ENCODE peak calls at places on chromosomes 12 and 14, in eight cellular contexts. V, S, E, H, K, A, B and T are unnamed samples. For H3K27me3, the result is how much of the 10 kb centered on the place peaks cover.

GRCh38 chr12:107593713-107594381 is 91.8 kb upstream of the PWP1 start:
- DNase-seq in V (peak), E (peak), H (no peak), S (no peak), K (no peak), B (no peak), A (no peak), T (no peak)

GRCh38 chr14:48970995-48971394 is 615.2 kb downstream of the RPS29 start:
- DNase-seq in S (no peak), K (no peak), A (no peak), H (no peak), B (no peak), V (peak), E (peak), T (no peak)

GRCh38 chr14:94458558-94459200 is 6.1 kb upstream of the SERPINA11 start:
- DNase-seq in S (no peak), V (no peak), K (no peak), A (no peak), E (peak), B (no peak), H (no peak), T (no peak)

GRCh38 chr12:114853003-114853529 is 169.1 kb upstream of the TBX3 start:
- DNase-seq in K (no peak), H (no peak), E (no peak), A (no peak), V (no peak), B (no peak), S (no peak), T (no peak)

GRCh38 chr14:63088865-63089264 is 43.6 kb upstream of the KCNH5 start:
- DNase-seq in V (no peak), E (no peak), S (no peak), H (no peak), K (no peak), A (no peak), B (no peak), T (no peak)

GRCh38 chr12:119512772-119513497 is 80.6 kb upstream of the TMEM233 start:
- DNase-seq in A (no peak), K (no peak), H (peak), E (peak), B (no peak), S (no peak), V (peak), T (no peak)

GRCh38 chr14:73909681-73910080 is 23.0 kb downstream of the ZNF410 start:
- DNase-seq in V (no peak), E (no peak), A (no peak), S (no peak), H (no peak), B (no peak), K (no peak), T (no peak)

GRCh38 chr12:102350070-102350469 is 130.3 kb downstream of the IGF1 start:
- DNase-seq in V (no peak), A (no peak), E (no peak), B (no peak), H (no peak), K (no peak), S (no peak), T (no peak)

GRCh38 chr12:93086288-93086727 is 157.2 kb upstream of the EEA1 start:
- DNase-seq in S (no peak), A (no peak), H (no peak), B (no peak), E (no peak), K (no peak), V (no peak), T (no peak)

GRCh38 chr12:18955594-18955993 is 173.9 kb upstream of the PLEKHA5 start:
- DNase-seq in B (no peak), H (no peak), E (no peak), S (no peak), A (no peak), K (no peak), V (peak), T (no peak)

GRCh38 chr14:84209021-84209420 is 1320.9 kb upstream of the FLRT2 start:
- DNase-seq in V (no peak), E (no peak), A (no peak), K (no peak), S (no peak), B (no peak), H (no peak), T (no peak)

GRCh38 chr12:40208707-40209106 is 16.1 kb upstream of the LRRK2 start:
- DNase-seq in V (no peak), A (no peak), K (no peak), H (no peak), B (no peak), E (no peak), S (no peak), T (no peak)

GRCh38 chr12:68129979-68130378 is 29.6 kb downstream of the IFNG start:
- DNase-seq in S (no peak), K (no peak), A (no peak), V (no peak), B (no peak), E (no peak), H (no peak), T (no peak)

GRCh38 chr12:105198961-105199360 is 37.0 kb downstream of the APPL2 start:
- DNase-seq in E (no peak), S (no peak), H (no peak), K (no peak), V (no peak), A (no peak), B (no peak), T (no peak)

GRCh38 chr14:100722367-100722766 is 4.3 kb upstream of the DLK1 start:
- DNase-seq in B (no peak), V (no peak), H (no peak), A (no peak), E (no peak), K (no peak), S (no peak), T (no peak)

GRCh38 chr14:100719976-100720520 is 6.6 kb upstream of the DLK1 start:
- DNase-seq in H (no peak), E (no peak), B (no peak), A (no peak), K (no peak), V (no peak), S (no peak), T (no peak)

GRCh38 chr14:100723135-100723883 is 3.4 kb upstream of the DLK1 start:
- DNase-seq in E (no peak), V (no peak), H (peak), K (no peak), S (no peak), A (no peak), B (no peak), T (no peak)

GRCh38 chr14:100724061-100724460 is 2.6 kb upstream of the DLK1 start:
- DNase-seq in V (no peak), A (no peak), E (no peak), H (no peak), K (no peak), B (no peak), S (no peak), T (no peak)

DNA sequence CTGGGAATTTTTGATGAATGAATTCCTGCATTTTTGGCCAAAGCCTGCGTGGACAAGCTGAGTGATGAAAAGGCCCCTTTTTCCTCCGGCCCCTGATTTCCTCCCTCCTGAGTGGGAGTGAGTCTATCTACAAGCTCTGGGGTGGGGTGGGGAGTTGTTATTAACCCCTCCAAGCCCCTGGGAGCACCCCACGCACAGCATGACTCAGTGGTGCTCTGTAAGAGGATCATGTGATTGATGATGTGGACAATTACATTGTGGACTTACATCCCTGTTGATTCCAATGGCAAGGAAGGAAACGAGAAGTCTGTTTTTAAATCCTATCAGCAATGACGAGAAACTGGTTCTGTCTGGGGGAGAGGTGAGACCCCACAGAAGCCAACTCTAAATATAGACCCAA is 5.1 kb upstream of the DLK1 start:
- DNase-seq in B (no peak), K (no peak), V (no peak), S (no peak), A (no peak), E (no peak), H (no peak), T (no peak)
- H3K27me3 ChIP-seq in B (under half), K (under half), V (half or more), S (under half), A (under half), E (under half), H (under half), T (half or more)

GRCh38 chr14:103523583-103523969 is 946 bp upstream of the CKB start:
- DNase-seq in V (no peak), K (no peak), S (no peak), H (no peak), A (no peak), E (no peak), B (no peak), T (no peak)
- H3K4me3 ChIP-seq in V (no peak), K (no peak), S (no peak), H (peak), A (no peak), E (no peak), B (no peak), T (no peak)

DNA sequence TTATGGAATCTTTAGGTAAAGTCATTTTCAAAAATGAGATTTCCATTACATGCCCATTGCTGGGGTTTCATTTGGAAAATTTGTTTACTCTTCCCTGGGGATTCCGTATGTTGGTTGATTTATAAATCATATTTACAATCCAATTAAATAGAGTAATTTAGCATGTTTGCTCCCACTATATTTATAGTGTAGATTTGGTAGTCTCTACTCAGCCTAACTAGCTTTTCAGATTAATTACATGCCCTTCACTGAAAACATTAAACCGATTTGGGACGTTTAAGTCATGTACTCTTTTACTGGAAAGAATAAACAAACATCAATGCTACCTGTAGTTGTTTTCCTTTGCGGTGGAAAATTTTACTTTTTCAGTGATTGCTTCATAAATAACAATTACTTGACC is 10.4 kb downstream of the PAX9 start:
- DNase-seq in V (no peak), B (no peak), S (no peak), H (no peak), K (no peak), E (no peak), A (no peak), T (no peak)
- H3K27me3 ChIP-seq in V (under half), B (half or more), S (under half), H (half or more), K (under half), E (under half), A (under half), T (under half)

GRCh38 chr14:35032562-35032961 is 13.5 kb upstream of the FAM177A1 start:
- DNase-seq in B (no peak), V (no peak), K (no peak), S (no peak), E (no peak), A (no peak), H (no peak), T (no peak)

DNA sequence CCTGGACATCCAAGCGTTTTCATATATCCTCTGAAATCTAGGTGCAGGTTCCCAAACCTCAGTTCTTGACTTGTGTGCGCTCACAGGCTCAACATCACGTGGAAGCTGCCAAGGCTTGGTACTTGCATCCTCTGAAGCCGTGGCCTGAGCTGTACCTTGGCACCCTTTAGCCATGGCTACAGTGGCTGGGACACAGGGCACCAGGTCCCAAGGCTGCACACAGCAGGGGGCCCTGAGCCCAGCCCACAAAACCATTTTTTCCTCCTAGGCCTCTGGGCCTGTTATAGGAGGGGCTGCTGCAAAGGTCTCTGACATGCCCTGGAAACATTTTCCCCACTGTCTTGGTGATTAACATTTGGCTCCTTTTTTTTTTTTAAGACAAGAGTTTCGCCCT is 11.6 kb upstream of the FAM177A1 start:
- DNase-seq in E (no peak), V (no peak), H (no peak), A (no peak), B (no peak), S (no peak), K (no peak), T (no peak)
- H3K4me3 ChIP-seq in E (no peak), V (no peak), H (no peak), A (no peak), B (no peak), S (no peak), K (no peak), T (no peak)

GRCh38 chr12:54012631-54013398 is 4.0 kb downstream of the HOXC8 start:
- DNase-seq in V (peak), K (no peak), B (no peak), S (no peak), H (no peak), E (no peak), A (no peak), T (no peak)

GRCh38 chr12:54011665-54012532 is 3.1 kb downstream of the HOXC8 start:
- DNase-seq in H (no peak), S (no peak), K (no peak), B (no peak), A (no peak), E (no peak), V (no peak), T (no peak)

GRCh38 chr12:54010053-54010971 is 1.5 kb downstream of the HOXC8 start:
- DNase-seq in S (no peak), B (no peak), A (no peak), E (no peak), V (no peak), H (no peak), K (no peak), T (no peak)

GRCh38 chr12:54009171-54010052 is 627 bp downstream of the HOXC8 start:
- DNase-seq in K (no peak), H (no peak), A (no peak), V (peak), E (peak), B (no peak), S (peak), T (no peak)

GRCh38 chr12:54010972-54011664 is 2.3 kb downstream of the HOXC8 start:
- DNase-seq in H (no peak), B (no peak), S (no peak), V (no peak), E (no peak), A (no peak), K (no peak), T (no peak)
- H3K27me3 ChIP-seq in H (half or more), B (half or more), S (under half), V (under half), E (under half), A (half or more), K (half or more), T (under half)

DNA sequence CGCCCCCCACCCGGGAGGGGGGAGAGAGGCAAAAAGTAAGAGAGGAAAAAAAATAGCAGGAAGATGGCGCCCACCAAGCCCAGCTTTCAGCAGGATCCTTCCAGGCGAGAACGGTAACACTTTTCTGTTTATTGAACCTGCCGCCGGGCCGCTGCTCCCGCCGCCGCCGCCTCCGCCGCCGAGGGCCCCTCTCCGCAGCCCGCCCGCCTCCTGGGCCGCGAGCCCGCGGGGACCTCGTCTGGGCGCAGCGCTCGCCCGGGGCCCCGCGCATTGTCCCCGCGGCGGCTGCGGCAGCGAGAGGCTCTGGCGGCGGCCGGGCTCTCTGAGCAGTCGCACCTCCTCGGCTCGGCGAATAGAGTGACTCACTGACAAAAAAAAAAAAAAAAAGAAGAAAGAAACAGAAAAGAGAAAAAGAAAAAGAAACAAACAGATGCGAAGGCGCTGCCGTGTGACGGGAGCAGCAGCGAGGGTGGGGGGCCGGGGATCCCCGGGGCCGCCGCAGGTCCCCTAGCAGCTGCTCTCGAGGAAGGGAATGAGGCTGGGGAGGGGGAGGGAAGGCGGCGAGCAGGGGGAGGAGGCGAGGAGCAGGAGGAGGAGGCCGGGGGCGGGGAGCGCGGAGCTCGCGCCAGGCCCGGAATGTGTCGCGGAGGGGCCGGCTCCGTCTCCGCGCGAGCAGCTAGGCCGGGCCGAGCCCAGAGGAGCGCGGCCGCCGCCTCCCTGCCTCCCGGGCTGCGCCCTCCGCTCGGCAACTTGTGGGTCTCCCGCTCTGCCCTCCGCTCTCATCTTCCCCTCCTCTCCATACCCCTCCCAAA is 781 bp downstream of the NPAS3 start:
- DNase-seq in A (no peak), S (peak), E (peak), B (peak), H (peak), K (no peak), V (peak), T (peak)
- H3K4me3 ChIP-seq in A (peak), S (peak), E (peak), B (peak), H (peak), K (no peak), V (peak), T (peak)